ENCODE peak calls at places on chromosome 13, in five cellular contexts. L, N, W, R and B are unnamed samples.

GRCh38 chr13:98214008-98214643 is 37.1 kb upstream of the RNF113B start:
- DNase-seq in L (peak; percentile 65), N (no peak), W (no peak), R (no peak), B (no peak)

GRCh38 chr13:97385146-97385545 is 48.8 kb upstream of the RAP2A start:
- DNase-seq in L (no peak), N (no peak), W (no peak), R (no peak), B (no peak)

GRCh38 chr13:77544365-77544764 is 8.9 kb downstream of the SCEL start:
- DNase-seq in L (peak; percentile 24), N (peak; percentile 38), W (peak; percentile 8), R (peak; percentile 25), B (peak; percentile 80)

GRCh38 chr13:77222000-77222690 is 104.7 kb downstream of the MYCBP2 start:
- DNase-seq in L (no peak), N (no peak), W (no peak), R (no peak), B (no peak)

GRCh38 chr13:35388979-35389378 is 87.5 kb downstream of the MAB21L1 start:
- DNase-seq in L (no peak), N (no peak), W (no peak), R (no peak), B (no peak)

GRCh38 chr13:99464441-99464949 is 36.8 kb upstream of the TM9SF2 start:
- DNase-seq in L (no peak), N (no peak), W (no peak), R (no peak), B (no peak)

GRCh38 chr13:36639610-36640009 is 34.2 kb upstream of the SERTM1 start:
- DNase-seq in L (no peak), N (no peak), W (no peak), R (no peak), B (no peak)

GRCh38 chr13:95564091-95564490 is 11.6 kb downstream of the CLDN10 start:
- DNase-seq in L (no peak), N (no peak), W (no peak), R (no peak), B (no peak)

GRCh38 chr13:111328111-111328802 is 7.8 kb downstream of the TEX29 start:
- DNase-seq in L (no peak), N (no peak), W (no peak), R (no peak), B (peak; percentile 89)

GRCh38 chr13:39130298-39130697 is 92.0 kb downstream of the NHLRC3 start:
- DNase-seq in L (no peak), N (no peak), W (no peak), R (no peak), B (no peak)

GRCh38 chr13:67138937-67139336 is 91.2 kb downstream of the PCDH9 start:
- DNase-seq in L (no peak), N (no peak), W (no peak), R (no peak), B (no peak)

GRCh38 chr13:20840590-20840989 is 62.0 kb downstream of the XPO4 start:
- DNase-seq in L (no peak), N (no peak), W (no peak), R (no peak), B (no peak)

GRCh38 chr13:106593131-106593530 is 25.2 kb upstream of the ARGLU1 start:
- DNase-seq in L (no peak), N (no peak), W (no peak), R (no peak), B (no peak)

GRCh38 chr13:109667754-109668360 is 118.5 kb downstream of the IRS2 start:
- DNase-seq in L (no peak), N (no peak), W (no peak), R (no peak), B (peak; percentile 39)

GRCh38 chr13:94579063-94579462 is 16.9 kb downstream of the TGDS start:
- DNase-seq in L (no peak), N (no peak), W (no peak), R (no peak), B (no peak)

GRCh38 chr13:109494955-109495354 is 291.4 kb downstream of the IRS2 start:
- DNase-seq in L (no peak), N (no peak), W (no peak), R (no peak), B (no peak)

GRCh38 chr13:35720690-35721554 is 244.4 kb upstream of the MAB21L1 start:
- DNase-seq in L (peak; percentile 58), N (peak; percentile 49), W (peak; percentile 42), R (no peak), B (no peak)

GRCh38 chr13:46210362-46211083 is 1.2 kb upstream of the LRRC63 start:
- DNase-seq in L (no peak), N (no peak), W (no peak), R (no peak), B (no peak)

GRCh38 chr13:20647758-20648157 is 55.7 kb upstream of the IL17D start:
- DNase-seq in L (no peak), N (no peak), W (no peak), R (no peak), B (no peak)

GRCh38 chr13:25847635-25848616 is 203.9 kb downstream of the SHISA2 start:
- DNase-seq in L (no peak), N (no peak), W (peak; percentile 42), R (no peak), B (no peak)

GRCh38 chr13:107586216-107586615 is 629.1 kb downstream of the LIG4 start:
- DNase-seq in L (no peak), N (no peak), W (no peak), R (no peak), B (no peak)

GRCh38 chr13:25687622-25688225 is 315.9 kb downstream of the ATP8A2 start:
- DNase-seq in L (no peak), N (no peak), W (peak; percentile 17), R (no peak), B (no peak)

GRCh38 chr13:106103779-106104178 is 431.7 kb downstream of the EFNB2 start:
- DNase-seq in L (no peak), N (no peak), W (no peak), R (no peak), B (no peak)

GRCh38 chr13:93745884-93746283 is 519.3 kb downstream of the GPC6 start:
- DNase-seq in L (no peak), N (no peak), W (no peak), R (no peak), B (no peak)

GRCh38 chr13:102139626-102140025 is 262.2 kb downstream of the FGF14 start:
- DNase-seq in L (no peak), N (no peak), W (no peak), R (no peak), B (no peak)

GRCh38 chr13:41311607-41312500 is 787 bp downstream of the NAA16 start:
- DNase-seq in L (peak; percentile 37), N (peak; percentile 49), W (peak; percentile 53), R (no peak), B (no peak)

GRCh38 chr13:90272356-90272755 is 1075.1 kb upstream of the MIR17HG start:
- DNase-seq in L (no peak), N (no peak), W (no peak), R (no peak), B (no peak)
- H3K9me3 ChIP-seq in L (no peaks in the 10 kb centered on the region), N (no peaks in the 10 kb centered on the region), W (no peaks in the 10 kb centered on the region), R (no peaks in the 10 kb centered on the region), B (no peaks in the 10 kb centered on the region)

GRCh38 chr13:72745260-72745659 is 17.5 kb downstream of the BORA start:
- DNase-seq in L (no peak), N (no peak), W (no peak), R (no peak), B (no peak)
- H3K36me3 ChIP-seq in L (no peaks in the 10 kb centered on the region), N (peaks cover 13% of the 10 kb centered on the region), W (no peaks in the 10 kb centered on the region), R (peaks cover 53% of the 10 kb centered on the region), B (peaks cover 5% of the 10 kb centered on the region)

DNA sequence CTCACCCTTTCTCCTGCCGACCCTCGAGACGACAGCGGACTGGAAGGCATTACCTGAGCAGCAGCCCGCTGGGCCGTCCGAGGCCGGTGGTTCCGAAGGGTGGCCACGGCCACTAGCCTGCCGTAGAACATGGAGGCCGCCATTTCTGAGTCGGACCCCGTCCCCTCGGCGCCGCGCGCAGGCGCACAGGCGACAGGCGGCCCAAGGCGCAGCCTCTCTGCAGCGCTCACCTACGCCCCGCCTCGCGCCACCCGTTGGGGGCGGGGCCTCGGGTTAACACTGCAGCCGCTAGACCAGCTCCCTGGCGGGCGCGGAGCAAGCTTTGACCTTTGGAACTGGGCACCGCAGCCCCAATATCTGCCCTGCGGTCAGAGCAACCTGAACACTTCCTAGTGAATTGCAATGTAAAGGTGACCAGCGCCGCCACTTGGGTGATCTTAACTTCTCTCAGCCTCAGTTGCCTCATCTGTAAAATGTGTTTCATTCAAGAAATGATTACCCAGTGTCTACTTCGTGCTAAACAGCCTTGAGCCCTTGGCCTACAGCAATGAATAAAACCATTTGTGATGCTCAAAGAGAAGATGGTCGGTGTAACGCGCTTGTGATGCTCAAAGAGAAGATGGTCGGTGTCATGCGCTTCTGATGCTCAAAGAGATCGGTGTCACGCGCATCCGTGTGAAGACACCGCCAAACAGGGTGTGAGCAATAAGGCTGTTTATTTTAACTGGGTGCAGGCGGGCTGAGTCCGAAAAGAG is at the start of gene SUCLA2:
- DNase-seq in L (peak; percentile 85), N (peak; percentile 93), W (peak; percentile 93), R (peak; percentile 68), B (peak; percentile 94)
- TF ChIP-seq EP300 in L (no peak), N (no peak), W (no peak), R (peak; percentile 80), B (no peak)

GRCh38 chr13:33249894-33250293 is 35.7 kb downstream of the STARD13 start:
- DNase-seq in L (no peak), N (no peak), W (no peak), R (no peak), B (no peak)
- H3K9me3 ChIP-seq in L (no peaks in the 10 kb centered on the region), N (no peaks in the 10 kb centered on the region), W (no peaks in the 10 kb centered on the region), R (no peaks in the 10 kb centered on the region), B (no peaks in the 10 kb centered on the region)